ENCODE peak calls at places on chromosomes 13 and 19, in four cellular contexts. V is transverse colon, O is germinal center, C is GM19239. M is an unnamed sample.

GRCh38 chr13:63699948-63700347 is 2284.3 kb upstream of the PCDH20 start:
- DNase-seq in V (no peak), C (no peak), O (no peak), M (no peak)

GRCh38 chr19:7515471-7516226 is at the start of gene ZNF358:
- DNase-seq in C (peak), V (peak), O (peak), M (no peak)

GRCh38 chr13:110950356-110950755 is 35.5 kb upstream of the ANKRD10 start:
- DNase-seq in C (no peak), O (no peak), V (no peak), M (no peak)

GRCh38 chr19:34403784-34404108 is 453 bp upstream of the PDCD2L start:
- DNase-seq in V (no peak), C (no peak), O (no peak), M (no peak)

GRCh38 chr13:45575830-45576180 is 39.7 kb downstream of the ERICH6B start:
- DNase-seq in O (no peak), C (no peak), V (no peak), M (no peak)

GRCh38 chr19:2239771-2240770 is 3.4 kb downstream of the SF3A2 start:
- DNase-seq in C (no peak), V (no peak), O (no peak), M (peak)

GRCh38 chr13:20160346-20161274 is at the start of gene GJA3:
- DNase-seq in O (peak), C (no peak), V (no peak), M (no peak)

GRCh38 chr13:78137404-78138142 is 218.9 kb upstream of the EDNRB start:
- DNase-seq in V (no peak), C (no peak), O (peak), M (peak)

GRCh38 chr13:74442751-74443150 is 308.5 kb upstream of the KLF12 start:
- DNase-seq in O (no peak), V (no peak), C (no peak), M (no peak)

GRCh38 chr19:32890326-32890725 is 20.8 kb upstream of the SLC7A9 start:
- DNase-seq in V (no peak), C (no peak), O (no peak), M (no peak)

GRCh38 chr19:45972081-45972943 is 1.4 kb downstream of the NOVA2 start:
- DNase-seq in O (no peak), V (no peak), C (no peak), M (peak)

GRCh38 chr19:35063940-35064818 is 22.7 kb downstream of the HPN start:
- DNase-seq in V (no peak), C (no peak), O (no peak), M (peak)

GRCh38 chr13:98446234-98446621 is 130.7 kb downstream of the STK24 start:
- DNase-seq in O (no peak), C (no peak), V (no peak), M (no peak)

GRCh38 chr13:78881054-78881453 is 222.1 kb upstream of the OBI1 start:
- DNase-seq in V (no peak), O (no peak), C (no peak), M (no peak)

GRCh38 chr19:55116232-55117062 is 990 bp downstream of the PPP1R12C start:
- DNase-seq in V (peak), O (peak), C (peak), M (peak)

GRCh38 chr13:89520468-89520867 is 1827.0 kb upstream of the MIR17HG start:
- DNase-seq in V (no peak), O (no peak), C (no peak), M (no peak)

GRCh38 chr13:28145049-28145448 is 6.7 kb downstream of the PAN3 start:
- DNase-seq in C (no peak), V (no peak), O (no peak), M (no peak)

GRCh38 chr13:102401305-102401704 is 543 bp downstream of the FGF14 start:
- DNase-seq in C (no peak), V (no peak), O (no peak), M (no peak)

GRCh38 chr13:34748078-34748477 is 194.0 kb upstream of the NBEA start:
- DNase-seq in O (no peak), V (peak), C (no peak), M (no peak)

GRCh38 chr13:37595162-37595561 is 3.4 kb downstream of the POSTN start:
- DNase-seq in V (no peak), C (no peak), O (no peak), M (no peak)

GRCh38 chr13:101942038-101942437 is 459.8 kb downstream of the FGF14 start:
- DNase-seq in V (peak), C (no peak), O (no peak), M (peak)

GRCh38 chr19:16825312-16826168 is 3.7 kb upstream of the SIN3B start:
- DNase-seq in O (no peak), V (peak), C (no peak), M (no peak)

GRCh38 chr19:40605201-40605971 is 4.2 kb downstream of the LTBP4 start:
- DNase-seq in V (peak), O (peak), C (peak), M (peak)

GRCh38 chr13:44401577-44401976 is 28.0 kb downstream of the SERP2 start:
- DNase-seq in V (no peak), O (no peak), C (no peak), M (no peak)

GRCh38 chr19:48975947-48976847 is 11.1 kb downstream of the FTL start:
- DNase-seq in V (no peak), C (no peak), O (peak), M (peak)

GRCh38 chr13:50941146-50941545 is 31.6 kb downstream of the RNASEH2B start:
- DNase-seq in C (no peak), O (no peak), V (no peak), M (no peak)

GRCh38 chr13:72255908-72256307 is 388.9 kb upstream of the DACH1 start:
- DNase-seq in V (peak), C (no peak), O (no peak), M (peak)

GRCh38 chr19:47660435-47660832 is 51.5 kb downstream of the BICRA start:
- DNase-seq in O (no peak), V (peak), C (no peak), M (no peak)